ENCODE peak calls at places on chromosomes 5 and 9, in seven cellular contexts. H is AG09309; S is A549; N is fibroblast of lung; Y is CD4-positive, alpha-beta T cell; J is upper lobe of right lung; C is GM20000. B is an unnamed sample.

GRCh38 chr5:57450991-57451876 is 31.4 kb downstream of the ACTBL2 start:
- DNase-seq in H (peak), S (no peak), N (peak), Y (no peak), J (no peak), C (no peak), B (no peak)

GRCh38 chr9:132794730-132795380 is 83.2 kb downstream of the AK8 start:
- DNase-seq in H (no peak), S (no peak), N (no peak), Y (no peak), J (no peak), C (no peak), B (no peak)

GRCh38 chr5:142388696-142389095 is 63.9 kb upstream of the SPRY4 start:
- DNase-seq in H (peak), S (no peak), N (peak), Y (no peak), J (no peak), C (no peak), B (no peak)

GRCh38 chr5:58517192-58517591 is 26.0 kb downstream of the GAPT start:
- DNase-seq in H (no peak), S (no peak), N (no peak), Y (no peak), J (no peak), C (no peak), B (no peak)

GRCh38 chr9:110050925-110051355 is 157.0 kb downstream of the C9orf152 start:
- DNase-seq in H (peak), S (peak), N (peak), Y (no peak), J (no peak), C (peak), B (no peak)

GRCh38 chr5:31937703-31938102 is 236.4 kb downstream of the GOLPH3 start:
- DNase-seq in H (no peak), S (no peak), N (no peak), Y (no peak), J (no peak), C (no peak), B (no peak)

GRCh38 chr9:99818439-99818992 is 3.2 kb upstream of the NR4A3 start:
- DNase-seq in H (no peak), S (no peak), N (no peak), Y (no peak), J (no peak), C (no peak), B (peak)

GRCh38 chr9:113479150-113479761 is 15.7 kb downstream of the RGS3 start:
- DNase-seq in H (no peak), S (no peak), N (no peak), Y (peak), J (no peak), C (no peak), B (no peak)

GRCh38 chr9:2377135-2377534 is 244.5 kb upstream of the VLDLR start:
- DNase-seq in H (no peak), S (no peak), N (no peak), Y (no peak), J (no peak), C (no peak), B (no peak)

GRCh38 chr5:149724130-149724850 is 5.8 kb upstream of the PPARGC1B start:
- DNase-seq in H (no peak), S (no peak), N (no peak), Y (no peak), J (no peak), C (peak), B (no peak)

GRCh38 chr5:18761801-18762200 is 1127.5 kb downstream of the TAF11L14 start:
- DNase-seq in H (no peak), S (no peak), N (peak), Y (no peak), J (no peak), C (no peak), B (no peak)

DNA sequence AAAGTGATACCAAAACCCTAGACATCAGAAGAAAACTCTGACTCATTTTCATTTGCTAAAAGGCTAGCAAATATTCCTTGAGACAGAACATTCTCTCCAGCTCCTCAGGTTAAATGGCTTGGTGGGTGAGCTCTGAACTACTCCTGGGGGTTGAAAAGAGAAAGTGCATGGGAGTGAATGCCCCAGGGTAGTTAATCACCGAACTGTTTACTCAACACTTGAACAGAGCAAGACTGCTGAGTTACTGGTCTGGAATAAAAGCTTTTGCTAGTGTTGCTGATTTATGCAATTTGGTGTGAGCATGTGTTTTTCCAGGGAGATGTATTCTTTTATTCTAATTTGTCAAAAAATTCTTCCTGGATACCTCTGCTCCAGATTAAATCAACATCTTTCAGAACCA is 88.3 kb upstream of the PRDM9 start:
- DNase-seq in H (no peak), S (peak), N (no peak), Y (no peak), J (no peak), C (no peak), B (no peak)
- TF ChIP-seq CTCF in H (no peak), S (no peak), N (no peak), Y (no peak), J (no peak), C (no peak), B (peak)

GRCh38 chr5:9775339-9775738 is 145.2 kb upstream of the TAS2R1 start:
- DNase-seq in H (no peak), S (no peak), N (peak), Y (no peak), J (no peak), C (no peak), B (no peak)

GRCh38 chr5:9776525-9776924 is 146.4 kb upstream of the TAS2R1 start:
- DNase-seq in H (peak), S (no peak), N (peak), Y (no peak), J (no peak), C (no peak), B (no peak)

GRCh38 chr5:9780501-9780900 is 150.3 kb upstream of the TAS2R1 start:
- DNase-seq in H (no peak), S (no peak), N (no peak), Y (no peak), J (no peak), C (no peak), B (no peak)

GRCh38 chr5:9771079-9771478 is 140.9 kb upstream of the TAS2R1 start:
- DNase-seq in H (no peak), S (no peak), N (no peak), Y (no peak), J (no peak), C (no peak), B (no peak)

GRCh38 chr5:9774472-9775079 is 144.4 kb upstream of the TAS2R1 start:
- DNase-seq in H (peak), S (no peak), N (peak), Y (no peak), J (no peak), C (no peak), B (no peak)
- TF ChIP-seq CTCF in H (peak), S (no peak), N (peak), Y (no peak), J (no peak), C (no peak), B (no peak)

GRCh38 chr5:82758881-82759280 is 318.3 kb downstream of the TMEM167A start:
- DNase-seq in H (no peak), S (no peak), N (no peak), Y (no peak), J (no peak), C (no peak), B (no peak)
- TF ChIP-seq CTCF in H (no peak), S (no peak), N (no peak), Y (no peak), J (no peak), C (no peak), B (no peak)

GRCh38 chr5:88236866-88237642 is 31.6 kb downstream of the TMEM161B start:
- DNase-seq in H (no peak), S (no peak), N (peak), Y (no peak), J (no peak), C (no peak), B (no peak)
- TF ChIP-seq CTCF in H (no peak), S (no peak), N (no peak), Y (no peak), J (no peak), C (no peak), B (no peak)

DNA sequence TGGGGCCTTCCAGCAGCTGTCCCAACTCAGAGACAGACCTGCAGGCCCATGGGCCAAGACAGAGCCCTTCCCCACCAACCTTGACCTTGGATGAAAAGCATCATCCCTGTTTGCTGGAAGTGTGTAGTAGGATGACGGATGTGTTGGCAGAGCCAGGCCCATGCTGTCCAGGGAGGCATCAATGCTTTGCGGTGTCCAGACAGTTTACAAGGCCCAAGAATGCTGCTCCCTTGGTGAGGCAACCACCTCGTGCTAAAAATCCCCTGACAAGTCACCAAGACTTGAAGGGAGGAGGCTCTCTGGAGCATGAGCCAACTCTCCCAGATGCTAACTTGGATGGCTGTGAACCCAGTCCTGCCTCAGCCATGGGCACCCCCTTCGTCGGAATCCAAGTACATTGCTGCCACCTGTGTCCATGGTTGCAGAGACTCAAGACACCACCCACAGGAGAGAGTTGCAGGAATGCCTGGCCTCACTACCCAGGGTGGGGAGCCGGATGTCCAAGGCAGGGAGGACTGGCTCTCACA is 9.6 kb upstream of the NKD2 start:
- DNase-seq in H (no peak), S (no peak), N (no peak), Y (no peak), J (peak), C (no peak), B (no peak)
- TF ChIP-seq CTCF in H (no peak), S (no peak), N (no peak), Y (no peak), J (no peak), C (no peak), B (no peak)

GRCh38 chr9:91154686-91155085 is 207.0 kb downstream of the AUH start:
- DNase-seq in H (no peak), S (no peak), N (no peak), Y (no peak), J (no peak), C (no peak), B (no peak)

GRCh38 chr9:91155746-91156145 is 206.0 kb downstream of the AUH start:
- DNase-seq in H (no peak), S (no peak), N (no peak), Y (no peak), J (no peak), C (no peak), B (no peak)

GRCh38 chr9:91157891-91158660 is 203.6 kb downstream of the AUH start:
- DNase-seq in H (no peak), S (no peak), N (no peak), Y (no peak), J (no peak), C (no peak), B (no peak)

GRCh38 chr9:91156451-91157234 is 205.1 kb downstream of the AUH start:
- DNase-seq in H (no peak), S (no peak), N (no peak), Y (no peak), J (no peak), C (no peak), B (no peak)

DNA sequence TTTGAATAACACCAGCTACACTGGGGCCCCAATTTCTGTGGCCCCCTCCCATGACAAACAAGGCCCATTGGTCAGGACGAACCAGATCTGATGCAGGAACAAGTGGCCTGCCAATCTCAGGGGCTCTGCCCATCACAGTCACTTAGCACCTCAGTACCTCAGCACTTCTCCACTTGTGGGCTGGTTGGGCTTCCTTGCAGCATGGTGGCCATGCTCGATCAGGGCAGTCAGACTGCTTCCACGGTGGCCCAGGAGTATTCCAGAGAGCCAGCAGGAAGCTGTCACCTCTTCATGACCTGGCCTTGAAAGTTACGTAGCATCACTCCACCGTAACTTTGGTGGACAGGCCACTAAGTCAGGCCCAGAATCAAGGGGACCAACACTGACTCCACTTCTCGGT is 206.5 kb downstream of the AUH start:
- DNase-seq in H (no peak), S (no peak), N (no peak), Y (no peak), J (no peak), C (no peak), B (no peak)
- TF ChIP-seq CTCF in H (no peak), S (no peak), N (no peak), Y (no peak), J (no peak), C (no peak), B (no peak)

DNA sequence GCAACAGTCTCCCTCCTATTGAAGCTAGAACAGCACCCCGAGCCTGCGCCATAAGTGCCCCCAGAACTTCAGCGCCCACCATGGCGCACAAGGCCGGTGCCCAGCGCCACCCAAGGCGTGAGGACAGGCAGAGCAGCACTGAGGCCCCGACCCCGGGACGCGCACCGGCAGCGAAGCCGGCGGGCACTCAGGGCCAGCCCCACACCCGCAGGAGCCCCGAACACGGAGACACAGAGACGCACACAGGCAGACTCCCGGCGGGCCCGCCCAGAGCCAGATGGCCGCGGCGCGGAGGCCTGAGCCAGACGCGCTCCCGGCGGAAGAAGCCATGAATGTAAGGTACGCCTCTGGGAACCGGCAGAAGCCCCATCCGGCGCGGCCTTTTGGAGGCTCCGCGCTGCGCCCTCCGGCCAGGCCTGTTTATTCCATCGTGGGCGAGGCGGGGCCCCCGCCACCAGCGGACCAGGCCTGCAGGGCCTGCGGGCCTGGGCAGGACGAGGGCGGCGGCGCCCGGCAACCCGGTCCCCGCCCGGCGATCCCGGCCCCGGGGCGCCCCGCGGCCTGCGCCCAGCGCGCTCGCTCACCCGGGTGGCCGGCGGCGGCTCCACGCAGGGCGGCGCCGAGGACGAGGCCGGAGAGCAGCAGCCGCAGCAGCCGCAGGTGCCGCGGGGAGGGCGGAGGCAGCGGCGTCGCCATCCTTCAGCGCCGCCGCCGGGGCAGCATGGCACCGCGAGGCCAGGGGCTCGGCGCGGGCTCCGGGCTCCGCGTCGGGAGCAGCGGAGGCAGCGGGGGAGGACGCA is 483 bp downstream of the NPDC1 start:
- DNase-seq in H (no peak), S (no peak), N (peak), Y (no peak), J (no peak), C (no peak), B (no peak)
- TF ChIP-seq CTCF in H (no peak), S (no peak), N (no peak), Y (no peak), J (no peak), C (no peak), B (no peak)

GRCh38 chr5:180545248-180545647 is 46.1 kb downstream of the SCGB3A1 start:
- DNase-seq in H (no peak), S (no peak), N (no peak), Y (no peak), J (no peak), C (no peak), B (no peak)

GRCh38 chr5:180540050-180540694 is 46.0 kb downstream of the CNOT6 start:
- DNase-seq in H (no peak), S (no peak), N (no peak), Y (no peak), J (no peak), C (peak), B (no peak)

DNA sequence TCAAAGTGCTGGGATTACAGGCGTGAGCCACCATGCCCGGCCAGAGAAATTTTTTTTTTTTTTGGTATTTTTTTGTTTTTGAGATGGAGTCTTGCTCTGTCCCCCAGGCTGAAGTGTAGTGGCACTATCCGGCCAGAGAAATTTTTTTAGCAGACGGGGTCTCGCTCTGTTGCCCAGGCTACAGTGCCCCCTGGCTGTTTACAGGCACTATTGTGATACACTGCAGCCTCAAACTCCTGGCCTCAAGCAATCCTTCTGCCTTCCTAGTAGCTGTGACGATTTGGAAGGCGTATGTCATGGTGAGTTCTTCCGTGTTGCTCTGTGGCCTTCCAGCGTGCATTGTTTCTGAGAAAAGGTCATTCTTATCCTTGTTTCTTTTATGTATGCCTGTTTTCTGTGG is 47.5 kb downstream of the CNOT6 start:
- DNase-seq in H (no peak), S (no peak), N (no peak), Y (no peak), J (no peak), C (no peak), B (no peak)
- TF ChIP-seq CTCF in H (no peak), S (no peak), N (no peak), Y (no peak), J (no peak), C (no peak), B (peak)

DNA sequence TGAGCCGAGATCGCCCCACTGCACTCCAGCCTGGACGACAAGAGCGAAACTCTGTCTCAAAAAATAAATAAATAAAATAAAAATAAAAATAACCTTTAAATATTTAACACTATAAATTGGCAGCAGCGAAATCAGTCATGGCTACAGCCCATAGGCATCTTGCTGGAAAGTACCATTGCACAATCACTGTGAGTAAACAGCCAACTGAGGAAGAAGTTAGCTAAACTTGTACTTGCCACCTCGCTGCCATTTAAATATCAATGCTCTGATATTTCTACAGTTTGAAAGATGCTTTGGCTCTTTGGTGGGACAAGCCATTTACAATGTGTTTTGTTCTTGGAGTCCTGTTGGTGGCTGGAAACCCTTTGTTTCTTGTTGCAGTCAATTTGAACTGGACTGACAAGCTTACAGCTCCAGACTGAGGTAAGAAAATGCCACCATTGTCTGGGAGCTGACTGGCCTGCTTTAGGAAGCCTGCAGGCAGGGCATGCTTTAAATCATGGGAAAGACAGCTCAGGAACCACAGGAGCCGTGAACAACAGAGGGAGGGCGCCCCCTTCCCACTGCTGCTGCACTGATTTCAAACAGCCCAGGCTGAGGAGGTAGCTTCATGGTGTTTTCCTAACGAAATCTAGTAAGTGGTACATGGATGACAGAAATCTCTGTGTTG is 322.8 kb upstream of the RFX3 start:
- DNase-seq in H (no peak), S (no peak), N (no peak), Y (no peak), J (no peak), C (no peak), B (peak)
- TF ChIP-seq CTCF in H (no peak), S (no peak), N (no peak), Y (no peak), J (no peak), C (no peak), B (peak)